ENCODE peak calls at places on chromosomes 11 and 22, in seven cellular contexts. B, T, V, S, M, D and P are unnamed samples.

GRCh38 chr11:119323532-119324033 is 6.7 kb upstream of the MCAM start:
- ATAC-seq in B (no peak), T (peak; percentile 32), V (no peak), S (no peak), M (peak; percentile 15), D (no peak), P (no peak)

GRCh38 chr11:45371251-45371749 is 85.2 kb upstream of the SYT13 start:
- ATAC-seq in B (peak; percentile 59), T (peak; percentile 75), V (peak; percentile 93), S (peak; percentile 60), M (peak; percentile 81), D (peak; percentile 89), P (peak; percentile 46)

GRCh38 chr11:119350302-119350701 is 3.8 kb upstream of the MFRP start:
- ATAC-seq in B (no peak), T (no peak), V (no peak), S (no peak), M (no peak), D (peak; percentile 23), P (no peak)

GRCh38 chr11:117633976-117634755 is 162.8 kb downstream of the DSCAML1 start:
- ATAC-seq in B (no peak), T (no peak), V (no peak), S (no peak), M (no peak), D (no peak), P (no peak)

GRCh38 chr11:100329352-100329751 is 357.7 kb upstream of the ARHGAP42 start:
- ATAC-seq in B (no peak), T (no peak), V (no peak), S (no peak), M (no peak), D (no peak), P (no peak)

GRCh38 chr22:34055525-34056200 is 135.4 kb upstream of the LARGE1 start:
- ATAC-seq in B (no peak), T (peak; percentile 17), V (no peak), S (no peak), M (no peak), D (no peak), P (no peak)

GRCh38 chr11:25094085-25094802 is 597.4 kb downstream of the LUZP2 start:
- ATAC-seq in B (no peak), T (peak; percentile 78), V (no peak), S (no peak), M (no peak), D (no peak), P (no peak)

GRCh38 chr22:30471616-30472318 is at the start of gene SEC14L3:
- ATAC-seq in B (no peak), T (no peak), V (no peak), S (no peak), M (peak; percentile 55), D (no peak), P (no peak)

GRCh38 chr11:119551726-119552510 is 128.9 kb upstream of the THY1 start:
- ATAC-seq in B (no peak), T (no peak), V (no peak), S (no peak), M (no peak), D (no peak), P (no peak)

GRCh38 chr11:47393163-47394049 is 15.0 kb upstream of the SLC39A13 start:
- ATAC-seq in B (peak; percentile 74), T (peak; percentile 35), V (peak; percentile 43), S (no peak), M (peak; percentile 9), D (no peak), P (peak; percentile 42)

GRCh38 chr11:102386376-102386775 is 39.4 kb downstream of the BIRC2 start:
- ATAC-seq in B (no peak), T (no peak), V (no peak), S (no peak), M (no peak), D (no peak), P (no peak)

GRCh38 chr11:27076121-27076589 is 35.5 kb downstream of the BBOX1 start:
- ATAC-seq in B (no peak), T (no peak), V (no peak), S (no peak), M (no peak), D (no peak), P (no peak)

GRCh38 chr11:61797263-61797944 is 4.7 kb downstream of the FEN1 start:
- ATAC-seq in B (no peak), T (peak; percentile 45), V (peak; percentile 60), S (peak; percentile 35), M (peak; percentile 60), D (peak; percentile 49), P (peak; percentile 44)

GRCh38 chr11:119228535-119229302 is 22.6 kb downstream of the CBL start:
- ATAC-seq in B (no peak), T (no peak), V (no peak), S (no peak), M (no peak), D (no peak), P (no peak)

GRCh38 chr22:45262931-45263789 is 21.6 kb upstream of the UPK3A start:
- ATAC-seq in B (no peak), T (peak; percentile 59), V (no peak), S (peak; percentile 19), M (peak; percentile 58), D (peak; percentile 92), P (peak; percentile 38)

GRCh38 chr22:21856197-21856596 is 11.2 kb downstream of the MAPK1 start:
- ATAC-seq in B (no peak), T (no peak), V (no peak), S (no peak), M (no peak), D (no peak), P (no peak)

GRCh38 chr11:65856689-65857499 is 1.1 kb downstream of the CFL1 start:
- ATAC-seq in B (peak; percentile 17), T (peak; percentile 33), V (peak; percentile 46), S (peak; percentile 27), M (peak; percentile 64), D (peak; percentile 50), P (peak; percentile 53)

GRCh38 chr11:125871391-125872137 is 15.9 kb upstream of the HYLS1 start:
- ATAC-seq in B (no peak), T (no peak), V (no peak), S (no peak), M (peak; percentile 41), D (peak; percentile 79), P (no peak)

GRCh38 chr22:39731881-39732555 is 161.5 kb downstream of the CACNA1I start:
- ATAC-seq in B (no peak), T (no peak), V (no peak), S (no peak), M (no peak), D (no peak), P (no peak)

GRCh38 chr11:46421257-46421880 is 29.8 kb upstream of the CHRM4 start:
- ATAC-seq in B (no peak), T (no peak), V (no peak), S (no peak), M (no peak), D (no peak), P (no peak)

GRCh38 chr22:44728761-44729261 is 23.6 kb upstream of the ARHGAP8 start:
- ATAC-seq in B (peak; percentile 44), T (peak; percentile 2), V (peak; percentile 8), S (no peak), M (peak; percentile 3), D (no peak), P (no peak)

GRCh38 chr11:5509803-5510202 is at the start of gene UBQLN3:
- ATAC-seq in B (no peak), T (no peak), V (no peak), S (no peak), M (no peak), D (no peak), P (no peak)

GRCh38 chr11:5505363-5506048 is 4.3 kb downstream of the UBQLN3 start:
- ATAC-seq in B (no peak), T (no peak), V (no peak), S (no peak), M (no peak), D (no peak), P (no peak)

GRCh38 chr11:5507586-5508305 is 2.0 kb downstream of the UBQLN3 start:
- ATAC-seq in B (no peak), T (no peak), V (no peak), S (no peak), M (no peak), D (no peak), P (no peak)

GRCh38 chr11:5508605-5509004 is 1.2 kb downstream of the UBQLN3 start:
- ATAC-seq in B (no peak), T (no peak), V (no peak), S (no peak), M (no peak), D (no peak), P (no peak)

DNA sequence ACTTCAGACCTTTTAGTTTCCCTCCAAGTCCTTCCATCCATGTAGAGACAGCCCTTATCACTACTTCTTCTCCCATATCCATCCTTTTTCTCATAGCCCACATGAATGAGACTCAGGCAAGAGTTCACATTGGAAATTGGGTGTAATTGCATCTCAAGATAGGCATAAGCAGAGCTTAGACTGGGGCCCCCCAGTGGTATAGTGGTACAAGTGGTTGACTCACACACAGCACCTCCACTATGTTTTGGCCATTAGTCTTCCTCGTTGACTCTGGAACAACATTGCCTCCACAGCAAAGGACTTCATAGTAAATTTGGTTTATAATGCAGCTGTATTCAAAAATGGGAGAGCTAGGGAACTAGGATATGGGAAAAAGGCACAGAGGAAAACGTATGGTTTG is 2.6 kb downstream of the UBQLN3 start:
- ATAC-seq in B (no peak), T (no peak), V (no peak), S (no peak), M (no peak), D (no peak), P (no peak)
- TF ChIP-seq CTCF in B (no peak), T (no peak), V (no peak), S (no peak), M (no peak), D (no peak), P (no peak)

GRCh38 chr11:67352546-67353316 is 615 bp downstream of the POLD4 start:
- ATAC-seq in B (peak; percentile 21), T (peak; percentile 32), V (peak; percentile 27), S (peak; percentile 1), M (peak; percentile 50), D (peak; percentile 47), P (peak; percentile 0)

GRCh38 chr11:67354314-67355022 is 1.1 kb upstream of the POLD4 start:
- ATAC-seq in B (peak; percentile 34), T (peak; percentile 62), V (peak; percentile 40), S (peak; percentile 52), M (peak; percentile 2), D (peak; percentile 6), P (peak; percentile 50)

GRCh38 chr11:67351275-67352005 is 1.9 kb downstream of the POLD4 start:
- ATAC-seq in B (no peak), T (peak; percentile 36), V (peak; percentile 31), S (no peak), M (peak; percentile 40), D (peak; percentile 9), P (no peak)

GRCh38 chr11:67355023-67355793 is 1.9 kb upstream of the POLD4 start:
- ATAC-seq in B (no peak), T (no peak), V (no peak), S (no peak), M (no peak), D (no peak), P (no peak)

GRCh38 chr11:67353317-67354313 is at the start of gene POLD4:
- ATAC-seq in B (peak; percentile 90), T (peak; percentile 76), V (peak; percentile 92), S (peak; percentile 46), M (peak; percentile 95), D (peak; percentile 85), P (peak; percentile 90)
- H3K4me1 ChIP-seq in B (peaks cover 57% of the 10 kb centered on the region), T (peaks cover 57% of the 10 kb centered on the region), V (peaks cover 9% of the 10 kb centered on the region), S (peaks cover 87% of the 10 kb centered on the region), M (peaks cover 68% of the 10 kb centered on the region), D (peaks cover 52% of the 10 kb centered on the region), P (peaks cover 60% of the 10 kb centered on the region)

GRCh38 chr22:48743601-48744282 is 1083.9 kb downstream of the BRD1 start:
- ATAC-seq in B (no peak), T (no peak), V (no peak), S (no peak), M (no peak), D (no peak), P (no peak)
- H3K9me3 ChIP-seq in B (no peaks in the 10 kb centered on the region), T (no peaks in the 10 kb centered on the region), V (no peaks in the 10 kb centered on the region), S (no peaks in the 10 kb centered on the region), M (no peaks in the 10 kb centered on the region), D (no peaks in the 10 kb centered on the region), P (no peaks in the 10 kb centered on the region)

GRCh38 chr11:113690619-113691569 is 15.2 kb downstream of the TMPRSS5 start:
- ATAC-seq in B (peak; percentile 95), T (peak; percentile 98), V (peak; percentile 78), S (peak; percentile 98), M (peak; percentile 62), D (peak; percentile 69), P (no peak)
- TF ChIP-seq CTCF in B (no peak), T (no peak), V (peak; percentile 8), S (peak; percentile 38), M (peak; percentile 30), D (peak; percentile 54), P (no peak)